ENCODE peak calls at places on chromosomes 2 and 18, in nine cellular contexts. One of them, this sample, is unnamed.

GRCh38 chr18:54393648-54394294 is 36.1 kb downstream of the C18orf54 start:
- DNase-seq in endothelial cell: no peak
- DNase-seq in 8988T: no peak
- DNase-seq in NCI-H1436 treated with DMSO at 0.1 percent for 48 hours: no peak
- DNase-seq in NAMALWA: no peak
- DNase-seq in HepG2: no peak
- DNase-seq in neuronal stem cell: no peak
- DNase-seq in B cell: no peak
- DNase-seq in activated CD4-positive, alpha-beta T cell treated with anti-CD3 and anti-CD28 coated beads, Interleukin-2, amount 10 ng/mL, durations not matched to agents 7 days and 5 days: no peak
- DNase-seq in this sample: no peak

GRCh38 chr2:181812106-181812745 is 79.3 kb upstream of the ITPRID2 start:
- DNase-seq in HepG2: no peak
- DNase-seq in activated CD4-positive, alpha-beta T cell treated with anti-CD3 and anti-CD28 coated beads, Interleukin-2, amount 10 ng/mL, durations not matched to agents 7 days and 5 days: no peak
- DNase-seq in NAMALWA: no peak
- DNase-seq in neuronal stem cell: no peak
- DNase-seq in 8988T: no peak
- DNase-seq in endothelial cell: no peak
- DNase-seq in B cell: no peak
- DNase-seq in NCI-H1436 treated with DMSO at 0.1 percent for 48 hours: no peak
- DNase-seq in this sample: no peak

GRCh38 chr18:43422483-43422882 is 145.2 kb upstream of the SYT4 start:
- DNase-seq in 8988T: no peak
- DNase-seq in NAMALWA: peak
- DNase-seq in B cell: no peak
- DNase-seq in endothelial cell: no peak
- DNase-seq in HepG2: no peak
- DNase-seq in neuronal stem cell: no peak
- DNase-seq in activated CD4-positive, alpha-beta T cell treated with anti-CD3 and anti-CD28 coated beads, Interleukin-2, amount 10 ng/mL, durations not matched to agents 7 days and 5 days: no peak
- DNase-seq in NCI-H1436 treated with DMSO at 0.1 percent for 48 hours: no peak
- DNase-seq in this sample: no peak

GRCh38 chr2:238105506-238106338 is 5.6 kb downstream of the ESPNL start:
- DNase-seq in NAMALWA: no peak
- DNase-seq in HepG2: no peak
- DNase-seq in B cell: no peak
- DNase-seq in 8988T: peak
- DNase-seq in neuronal stem cell: no peak
- DNase-seq in activated CD4-positive, alpha-beta T cell treated with anti-CD3 and anti-CD28 coated beads, Interleukin-2, amount 10 ng/mL, durations not matched to agents 7 days and 5 days: no peak
- DNase-seq in NCI-H1436 treated with DMSO at 0.1 percent for 48 hours: no peak
- DNase-seq in endothelial cell: no peak
- DNase-seq in this sample: no peak

GRCh38 chr2:177625744-177626655 is 233.4 kb downstream of the AGPS start:
- DNase-seq in NAMALWA: no peak
- DNase-seq in B cell: peak
- DNase-seq in 8988T: no peak
- DNase-seq in activated CD4-positive, alpha-beta T cell treated with anti-CD3 and anti-CD28 coated beads, Interleukin-2, amount 10 ng/mL, durations not matched to agents 7 days and 5 days: no peak
- DNase-seq in HepG2: no peak
- DNase-seq in neuronal stem cell: no peak
- DNase-seq in endothelial cell: no peak
- DNase-seq in NCI-H1436 treated with DMSO at 0.1 percent for 48 hours: peak
- DNase-seq in this sample: no peak

GRCh38 chr2:42810971-42811865 is 18.8 kb upstream of the HAAO start:
- DNase-seq in NAMALWA: no peak
- DNase-seq in 8988T: peak
- DNase-seq in endothelial cell: peak
- DNase-seq in activated CD4-positive, alpha-beta T cell treated with anti-CD3 and anti-CD28 coated beads, Interleukin-2, amount 10 ng/mL, durations not matched to agents 7 days and 5 days: peak
- DNase-seq in B cell: peak
- DNase-seq in neuronal stem cell: peak
- DNase-seq in NCI-H1436 treated with DMSO at 0.1 percent for 48 hours: no peak
- DNase-seq in HepG2: peak
- DNase-seq in this sample: peak

GRCh38 chr18:59021500-59021899 is 118.2 kb upstream of the SEC11C start:
- DNase-seq in HepG2: no peak
- DNase-seq in 8988T: no peak
- DNase-seq in B cell: no peak
- DNase-seq in neuronal stem cell: no peak
- DNase-seq in activated CD4-positive, alpha-beta T cell treated with anti-CD3 and anti-CD28 coated beads, Interleukin-2, amount 10 ng/mL, durations not matched to agents 7 days and 5 days: no peak
- DNase-seq in NAMALWA: no peak
- DNase-seq in endothelial cell: no peak
- DNase-seq in NCI-H1436 treated with DMSO at 0.1 percent for 48 hours: no peak
- DNase-seq in this sample: no peak

GRCh38 chr2:127580167-127581049 is 44.9 kb downstream of the MYO7B start:
- DNase-seq in NCI-H1436 treated with DMSO at 0.1 percent for 48 hours: no peak
- DNase-seq in NAMALWA: no peak
- DNase-seq in B cell: no peak
- DNase-seq in activated CD4-positive, alpha-beta T cell treated with anti-CD3 and anti-CD28 coated beads, Interleukin-2, amount 10 ng/mL, durations not matched to agents 7 days and 5 days: no peak
- DNase-seq in HepG2: no peak
- DNase-seq in neuronal stem cell: no peak
- DNase-seq in endothelial cell: no peak
- DNase-seq in 8988T: peak
- DNase-seq in this sample: peak

GRCh38 chr2:26300234-26300641 is 45.7 kb upstream of the SELENOI start:
- DNase-seq in HepG2: no peak
- DNase-seq in NCI-H1436 treated with DMSO at 0.1 percent for 48 hours: no peak
- DNase-seq in endothelial cell: no peak
- DNase-seq in neuronal stem cell: peak
- DNase-seq in NAMALWA: no peak
- DNase-seq in B cell: peak
- DNase-seq in activated CD4-positive, alpha-beta T cell treated with anti-CD3 and anti-CD28 coated beads, Interleukin-2, amount 10 ng/mL, durations not matched to agents 7 days and 5 days: no peak
- DNase-seq in 8988T: no peak
- DNase-seq in this sample: no peak

GRCh38 chr2:206160807-206161179 is 1.1 kb downstream of the EEF1B2 start:
- DNase-seq in 8988T: no peak
- DNase-seq in NAMALWA: peak
- DNase-seq in activated CD4-positive, alpha-beta T cell treated with anti-CD3 and anti-CD28 coated beads, Interleukin-2, amount 10 ng/mL, durations not matched to agents 7 days and 5 days: no peak
- DNase-seq in neuronal stem cell: no peak
- DNase-seq in B cell: no peak
- DNase-seq in endothelial cell: no peak
- DNase-seq in HepG2: peak
- DNase-seq in NCI-H1436 treated with DMSO at 0.1 percent for 48 hours: no peak
- DNase-seq in this sample: no peak

GRCh38 chr2:108115868-108116267 is 123.9 kb upstream of the SULT1C3 start:
- DNase-seq in HepG2: no peak
- DNase-seq in NCI-H1436 treated with DMSO at 0.1 percent for 48 hours: no peak
- DNase-seq in activated CD4-positive, alpha-beta T cell treated with anti-CD3 and anti-CD28 coated beads, Interleukin-2, amount 10 ng/mL, durations not matched to agents 7 days and 5 days: no peak
- DNase-seq in 8988T: no peak
- DNase-seq in B cell: no peak
- DNase-seq in endothelial cell: no peak
- DNase-seq in NAMALWA: no peak
- DNase-seq in neuronal stem cell: no peak
- DNase-seq in this sample: no peak

GRCh38 chr2:219662566-219662965 is 35.1 kb downstream of the SLC4A3 start:
- DNase-seq in activated CD4-positive, alpha-beta T cell treated with anti-CD3 and anti-CD28 coated beads, Interleukin-2, amount 10 ng/mL, durations not matched to agents 7 days and 5 days: no peak
- DNase-seq in NAMALWA: no peak
- DNase-seq in 8988T: no peak
- DNase-seq in NCI-H1436 treated with DMSO at 0.1 percent for 48 hours: no peak
- DNase-seq in endothelial cell: no peak
- DNase-seq in neuronal stem cell: no peak
- DNase-seq in HepG2: no peak
- DNase-seq in B cell: no peak
- DNase-seq in this sample: no peak

GRCh38 chr2:204251977-204252376 is 293.3 kb upstream of the PARD3B start:
- DNase-seq in endothelial cell: no peak
- DNase-seq in NCI-H1436 treated with DMSO at 0.1 percent for 48 hours: no peak
- DNase-seq in neuronal stem cell: no peak
- DNase-seq in B cell: no peak
- DNase-seq in 8988T: no peak
- DNase-seq in NAMALWA: no peak
- DNase-seq in activated CD4-positive, alpha-beta T cell treated with anti-CD3 and anti-CD28 coated beads, Interleukin-2, amount 10 ng/mL, durations not matched to agents 7 days and 5 days: no peak
- DNase-seq in HepG2: no peak
- DNase-seq in this sample: no peak

GRCh38 chr2:44342854-44343253 is 18.4 kb downstream of the PREPL start:
- DNase-seq in B cell: peak
- DNase-seq in NCI-H1436 treated with DMSO at 0.1 percent for 48 hours: no peak
- DNase-seq in endothelial cell: no peak
- DNase-seq in 8988T: no peak
- DNase-seq in neuronal stem cell: no peak
- DNase-seq in activated CD4-positive, alpha-beta T cell treated with anti-CD3 and anti-CD28 coated beads, Interleukin-2, amount 10 ng/mL, durations not matched to agents 7 days and 5 days: peak
- DNase-seq in HepG2: peak
- DNase-seq in NAMALWA: peak
- DNase-seq in this sample: no peak

GRCh38 chr18:3966246-3966984 is 488.7 kb downstream of the DLGAP1 start:
- DNase-seq in activated CD4-positive, alpha-beta T cell treated with anti-CD3 and anti-CD28 coated beads, Interleukin-2, amount 10 ng/mL, durations not matched to agents 7 days and 5 days: no peak
- DNase-seq in HepG2: no peak
- DNase-seq in neuronal stem cell: no peak
- DNase-seq in B cell: no peak
- DNase-seq in endothelial cell: no peak
- DNase-seq in NCI-H1436 treated with DMSO at 0.1 percent for 48 hours: no peak
- DNase-seq in 8988T: no peak
- DNase-seq in NAMALWA: no peak
- DNase-seq in this sample: no peak

GRCh38 chr18:78929502-78929901 is 50.1 kb upstream of the SALL3 start:
- DNase-seq in activated CD4-positive, alpha-beta T cell treated with anti-CD3 and anti-CD28 coated beads, Interleukin-2, amount 10 ng/mL, durations not matched to agents 7 days and 5 days: no peak
- DNase-seq in endothelial cell: no peak
- DNase-seq in NCI-H1436 treated with DMSO at 0.1 percent for 48 hours: no peak
- DNase-seq in 8988T: no peak
- DNase-seq in NAMALWA: no peak
- DNase-seq in B cell: no peak
- DNase-seq in HepG2: no peak
- DNase-seq in neuronal stem cell: no peak
- DNase-seq in this sample: no peak

GRCh38 chr2:241041557-241042158 is 43.2 kb downstream of the SNED1 start:
- DNase-seq in NAMALWA: peak
- DNase-seq in activated CD4-positive, alpha-beta T cell treated with anti-CD3 and anti-CD28 coated beads, Interleukin-2, amount 10 ng/mL, durations not matched to agents 7 days and 5 days: no peak
- DNase-seq in NCI-H1436 treated with DMSO at 0.1 percent for 48 hours: no peak
- DNase-seq in 8988T: no peak
- DNase-seq in neuronal stem cell: no peak
- DNase-seq in endothelial cell: no peak
- DNase-seq in HepG2: no peak
- DNase-seq in B cell: peak
- DNase-seq in this sample: no peak

GRCh38 chr2:14907014-14907612 is 274.6 kb downstream of the LRATD1 start:
- DNase-seq in NCI-H1436 treated with DMSO at 0.1 percent for 48 hours: no peak
- DNase-seq in endothelial cell: no peak
- DNase-seq in HepG2: peak
- DNase-seq in activated CD4-positive, alpha-beta T cell treated with anti-CD3 and anti-CD28 coated beads, Interleukin-2, amount 10 ng/mL, durations not matched to agents 7 days and 5 days: no peak
- DNase-seq in neuronal stem cell: no peak
- DNase-seq in NAMALWA: peak
- DNase-seq in 8988T: no peak
- DNase-seq in B cell: no peak
- DNase-seq in this sample: no peak

GRCh38 chr2:1550658-1551316 is 137.5 kb downstream of the TPO start:
- DNase-seq in B cell: peak
- DNase-seq in endothelial cell: peak
- DNase-seq in neuronal stem cell: peak
- DNase-seq in NAMALWA: peak
- DNase-seq in 8988T: peak
- DNase-seq in activated CD4-positive, alpha-beta T cell treated with anti-CD3 and anti-CD28 coated beads, Interleukin-2, amount 10 ng/mL, durations not matched to agents 7 days and 5 days: peak
- DNase-seq in NCI-H1436 treated with DMSO at 0.1 percent for 48 hours: no peak
- DNase-seq in HepG2: no peak
- DNase-seq in this sample: peak

GRCh38 chr2:70328921-70329561 is 27.2 kb upstream of the FAM136A start:
- DNase-seq in NAMALWA: no peak
- DNase-seq in neuronal stem cell: no peak
- DNase-seq in activated CD4-positive, alpha-beta T cell treated with anti-CD3 and anti-CD28 coated beads, Interleukin-2, amount 10 ng/mL, durations not matched to agents 7 days and 5 days: no peak
- DNase-seq in B cell: no peak
- DNase-seq in 8988T: peak
- DNase-seq in NCI-H1436 treated with DMSO at 0.1 percent for 48 hours: no peak
- DNase-seq in endothelial cell: no peak
- DNase-seq in HepG2: peak
- DNase-seq in this sample: no peak

GRCh38 chr18:13217971-13218375 is 587 bp upstream of the LDLRAD4 start:
- DNase-seq in endothelial cell: peak
- DNase-seq in NCI-H1436 treated with DMSO at 0.1 percent for 48 hours: no peak
- DNase-seq in 8988T: no peak
- DNase-seq in NAMALWA: no peak
- DNase-seq in HepG2: no peak
- DNase-seq in activated CD4-positive, alpha-beta T cell treated with anti-CD3 and anti-CD28 coated beads, Interleukin-2, amount 10 ng/mL, durations not matched to agents 7 days and 5 days: no peak
- DNase-seq in neuronal stem cell: no peak
- DNase-seq in B cell: peak
- DNase-seq in this sample: no peak

GRCh38 chr2:147348886-147349285 is 495.9 kb upstream of the ACVR2A start:
- DNase-seq in 8988T: no peak
- DNase-seq in NCI-H1436 treated with DMSO at 0.1 percent for 48 hours: no peak
- DNase-seq in activated CD4-positive, alpha-beta T cell treated with anti-CD3 and anti-CD28 coated beads, Interleukin-2, amount 10 ng/mL, durations not matched to agents 7 days and 5 days: no peak
- DNase-seq in B cell: no peak
- DNase-seq in NAMALWA: no peak
- DNase-seq in HepG2: no peak
- DNase-seq in neuronal stem cell: no peak
- DNase-seq in endothelial cell: no peak
- DNase-seq in this sample: no peak

GRCh38 chr2:124501575-124502152 is 476.6 kb downstream of the CNTNAP5 start:
- DNase-seq in HepG2: no peak
- DNase-seq in neuronal stem cell: no peak
- DNase-seq in 8988T: no peak
- DNase-seq in NCI-H1436 treated with DMSO at 0.1 percent for 48 hours: no peak
- DNase-seq in activated CD4-positive, alpha-beta T cell treated with anti-CD3 and anti-CD28 coated beads, Interleukin-2, amount 10 ng/mL, durations not matched to agents 7 days and 5 days: no peak
- DNase-seq in NAMALWA: no peak
- DNase-seq in endothelial cell: no peak
- DNase-seq in B cell: no peak
- DNase-seq in this sample: no peak

GRCh38 chr18:53551868-53552426 is 672.5 kb downstream of the MBD2 start:
- DNase-seq in endothelial cell: no peak
- DNase-seq in NCI-H1436 treated with DMSO at 0.1 percent for 48 hours: no peak
- DNase-seq in HepG2: no peak
- DNase-seq in NAMALWA: no peak
- DNase-seq in activated CD4-positive, alpha-beta T cell treated with anti-CD3 and anti-CD28 coated beads, Interleukin-2, amount 10 ng/mL, durations not matched to agents 7 days and 5 days: no peak
- DNase-seq in B cell: no peak
- DNase-seq in neuronal stem cell: no peak
- DNase-seq in 8988T: no peak
- DNase-seq in this sample: no peak